ENCODE peak calls at places on chromosomes 4 and X, in four cellular contexts. H, J, V and B are unnamed samples.

GRCh38 chr4:25843340-25844097 is 19.3 kb downstream of the SEL1L3 start:
- DNase-seq in H (no peak), V (no peak), J (no peak), B (no peak)

GRCh38 chr4:181685461-181685860 is 557.7 kb upstream of the TENM3 start:
- DNase-seq in V (no peak), H (peak), J (peak), B (no peak)

GRCh38 chr4:141028024-141028529 is 105.2 kb downstream of the RNF150 start:
- DNase-seq in H (peak), J (peak), V (peak), B (no peak)

GRCh38 chr4:151792525-151792924 is 31.7 kb upstream of the GATB start:
- DNase-seq in H (no peak), V (no peak), J (no peak), B (no peak)

GRCh38 chr4:89674876-89675459 is 162.0 kb downstream of the SNCA start:
- DNase-seq in J (no peak), H (no peak), V (no peak), B (no peak)

GRCh38 chr4:48780867-48781219 is 764 bp upstream of the FRYL start:
- DNase-seq in V (no peak), H (no peak), J (peak), B (no peak)

GRCh38 chrX:104166735-104167436 is 633 bp downstream of the FAM199X start:
- DNase-seq in H (peak), V (no peak), J (no peak), B (no peak)

GRCh38 chr4:108991929-108992328 is 229.1 kb upstream of the ETNPPL start:
- DNase-seq in J (peak), V (peak), H (peak), B (no peak)

DNA sequence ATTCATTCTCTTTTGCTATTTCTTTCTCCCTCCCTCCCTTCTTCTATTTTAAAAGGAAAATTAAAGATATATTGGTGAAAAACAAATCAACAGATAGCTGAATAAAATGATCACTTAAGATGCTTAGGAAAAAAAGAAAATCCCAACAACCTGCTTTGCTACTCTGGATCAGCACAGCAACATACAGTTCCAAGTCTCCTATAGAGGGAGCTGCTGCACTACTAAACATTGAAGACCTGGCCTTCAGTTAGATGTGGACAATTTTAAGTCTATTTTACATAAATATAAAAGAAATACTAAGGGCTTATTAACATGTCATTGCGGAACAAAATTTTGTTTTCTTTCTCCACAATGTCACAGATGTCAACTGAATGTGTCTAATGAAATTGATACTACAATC is 226.4 kb downstream of the MAGEB5 start:
- DNase-seq in V (peak), J (peak), H (no peak), B (no peak)
- TF ChIP-seq CTCF in V (peak), J (peak), H (no peak), B (no peak)

GRCh38 chrX:78753571-78753970 is 6.1 kb downstream of the LPAR4 start:
- DNase-seq in J (no peak), V (no peak), H (no peak), B (no peak)

GRCh38 chrX:78759081-78759480 is 11.6 kb downstream of the LPAR4 start:
- DNase-seq in J (no peak), H (no peak), V (no peak), B (no peak)

DNA sequence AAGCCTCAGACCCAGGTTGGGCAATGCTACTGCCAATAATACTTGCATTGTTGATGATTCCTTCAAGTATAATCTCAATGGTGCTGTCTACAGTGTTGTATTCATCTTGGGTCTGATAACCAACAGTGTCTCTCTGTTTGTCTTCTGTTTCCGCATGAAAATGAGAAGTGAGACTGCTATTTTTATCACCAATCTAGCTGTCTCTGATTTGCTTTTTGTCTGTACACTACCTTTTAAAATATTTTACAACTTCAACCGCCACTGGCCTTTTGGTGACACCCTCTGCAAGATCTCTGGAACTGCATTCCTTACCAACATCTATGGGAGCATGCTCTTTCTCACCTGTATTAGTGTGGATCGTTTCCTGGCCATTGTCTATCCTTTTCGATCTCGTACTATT is 7.4 kb downstream of the LPAR4 start:
- DNase-seq in J (no peak), V (no peak), H (no peak), B (no peak)
- TF ChIP-seq CTCF in J (no peak), V (no peak), H (no peak), B (no peak)

GRCh38 chr4:92885632-92886031 is 581.9 kb downstream of the GRID2 start:
- DNase-seq in V (no peak), J (no peak), H (no peak), B (no peak)
- TF ChIP-seq CTCF in V (no peak), J (no peak), H (no peak), B (no peak)

GRCh38 chr4:123399638-123400358 is 3.2 kb downstream of the SPRY1 start:
- DNase-seq in H (no peak), V (no peak), J (peak), B (no peak)

GRCh38 chr4:123398151-123398802 is 1.7 kb downstream of the SPRY1 start:
- DNase-seq in J (peak), V (no peak), H (peak), B (no peak)

GRCh38 chr4:123396294-123397275 is at the start of gene SPRY1:
- DNase-seq in H (peak), V (no peak), J (peak), B (peak)

GRCh38 chr4:123397276-123398150 is 918 bp downstream of the SPRY1 start:
- DNase-seq in J (peak), V (no peak), H (no peak), B (no peak)

DNA sequence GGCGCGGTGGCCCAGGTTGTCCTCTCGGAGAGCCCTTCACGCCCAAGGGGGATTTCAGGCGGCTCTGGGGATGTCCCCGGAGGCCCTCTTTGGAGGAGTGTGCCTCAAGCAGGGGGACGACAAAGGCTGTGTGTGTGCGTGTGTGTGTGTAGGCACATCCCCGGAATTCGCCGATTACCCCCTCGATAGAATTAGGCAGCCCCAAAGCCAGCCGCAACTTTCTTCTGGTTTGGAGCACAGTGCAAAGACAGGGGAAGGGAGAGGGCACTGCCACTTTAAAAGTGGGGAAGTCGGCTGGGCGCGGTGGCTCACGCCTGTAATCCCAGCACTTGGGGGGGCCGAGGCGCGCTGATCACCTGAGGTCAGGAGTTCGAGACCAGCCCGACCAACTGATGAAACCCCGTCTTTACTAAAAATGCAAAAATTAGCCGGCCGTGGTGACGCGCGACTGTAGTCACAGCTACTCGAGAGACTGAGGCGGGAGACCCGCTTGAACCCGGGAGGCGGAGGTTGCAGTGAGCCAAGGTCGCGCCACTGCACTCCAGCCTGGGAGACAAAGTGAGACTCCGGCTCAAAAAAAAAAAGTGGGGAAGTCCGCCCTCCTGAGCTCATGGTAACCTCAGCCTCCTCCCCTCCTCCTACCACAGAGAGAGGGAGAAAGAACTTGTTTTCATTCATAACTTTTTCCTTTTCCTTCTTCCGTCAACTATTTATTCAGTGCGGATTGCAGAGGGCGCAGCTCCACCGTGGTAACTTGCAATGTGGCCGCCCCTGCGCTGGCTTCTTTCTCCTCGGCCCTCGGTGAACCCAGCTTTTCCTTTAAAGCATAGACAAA is 2.4 kb downstream of the SPRY1 start:
- DNase-seq in J (peak), V (no peak), H (no peak), B (no peak)
- TF ChIP-seq CTCF in J (peak), V (peak), H (peak), B (no peak)

GRCh38 chr4:149999485-150000074 is 78.7 kb upstream of the DCLK2 start:
- DNase-seq in H (peak), J (peak), V (peak), B (no peak)
- TF ChIP-seq CTCF in H (peak), J (peak), V (peak), B (no peak)

DNA sequence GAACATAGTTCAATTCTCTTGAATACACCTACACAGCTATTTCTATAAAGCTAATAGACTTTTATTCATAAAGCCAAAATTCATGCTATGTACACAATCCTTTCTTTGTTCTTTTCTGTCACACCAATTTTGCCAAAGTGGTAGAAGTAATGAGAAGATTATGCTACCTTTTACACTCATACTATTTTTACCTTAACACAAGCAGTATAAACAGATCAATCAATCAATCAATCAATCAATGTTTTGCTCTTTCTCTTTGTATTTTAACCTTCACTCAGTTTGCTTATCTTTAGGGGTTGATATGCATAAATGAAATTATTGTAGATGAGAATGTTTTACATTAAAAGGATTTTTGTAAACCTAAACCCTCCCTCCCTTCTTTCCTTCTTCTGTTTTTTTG is 878.6 kb downstream of the RAPGEF2 start:
- DNase-seq in J (no peak), V (no peak), H (no peak), B (no peak)
- TF ChIP-seq CTCF in J (no peak), V (no peak), H (no peak), B (no peak)

GRCh38 chr4:84455697-84456096 is 43.4 kb downstream of the NKX6-1 start:
- DNase-seq in J (no peak), V (no peak), H (no peak), B (no peak)

GRCh38 chr4:84456157-84456556 is 42.9 kb downstream of the NKX6-1 start:
- DNase-seq in H (no peak), V (no peak), J (no peak), B (no peak)

DNA sequence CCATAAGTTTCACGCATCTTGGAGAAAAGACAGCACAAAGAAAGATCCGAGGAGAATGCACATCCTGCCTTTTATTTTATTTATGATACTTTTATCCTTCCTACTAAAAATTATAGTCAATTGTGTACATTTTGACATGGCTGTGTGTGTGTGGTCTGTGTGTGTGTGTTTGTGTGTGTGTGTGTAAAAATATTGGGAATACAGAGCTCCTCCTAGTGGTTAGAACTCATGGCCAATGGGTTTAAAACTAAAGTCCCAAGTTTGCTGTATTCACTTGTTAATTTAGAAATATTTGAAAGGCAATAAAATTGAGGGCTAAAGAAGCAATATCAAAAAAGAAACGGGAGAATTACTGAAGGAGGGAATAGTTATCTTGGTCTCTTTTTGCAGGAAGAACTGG is 47.5 kb downstream of the NKX6-1 start:
- DNase-seq in H (no peak), V (no peak), J (peak), B (no peak)
- TF ChIP-seq CTCF in H (peak), V (peak), J (peak), B (no peak)

GRCh38 chrX:81174286-81174685 is 27.4 kb downstream of the HMGN5 start:
- DNase-seq in V (no peak), J (peak), H (peak), B (no peak)
- TF ChIP-seq CTCF in V (peak), J (peak), H (no peak), B (no peak)